ENCODE peak calls at places on chromosomes 6 and 20, in five cellular contexts. B is neuronal stem cell, G is H9, N is H1, U is trophoblast cell. Q is an unnamed sample.

GRCh38 chr6:111691345-111692225 is 85.9 kb upstream of the TRAF3IP2 start:
- DNase-seq in B (no peak), N (no peak), G (no peak), U (no peak), Q (peak)

GRCh38 chr6:126337323-126337722 is 2.6 kb upstream of the CENPW start:
- DNase-seq in U (peak), N (no peak), G (no peak), B (no peak), Q (peak)

GRCh38 chr20:17438436-17439039 is 92.6 kb downstream of the BFSP1 start:
- DNase-seq in G (peak), U (no peak), N (no peak), B (no peak), Q (no peak)

GRCh38 chr6:40251609-40252008 is 317.3 kb upstream of the MOCS1 start:
- DNase-seq in B (no peak), U (no peak), G (no peak), N (no peak), Q (no peak)

GRCh38 chr6:120363429-120363828 is 970.9 kb downstream of the TBC1D32 start:
- DNase-seq in B (no peak), U (no peak), G (peak), N (peak), Q (no peak)

GRCh38 chr6:138285800-138286199 is 67.5 kb upstream of the PBOV1 start:
- DNase-seq in G (no peak), N (no peak), B (no peak), U (peak), Q (no peak)

GRCh38 chr6:22756365-22756764 is 187.0 kb downstream of the HDGFL1 start:
- DNase-seq in U (no peak), B (no peak), G (no peak), N (no peak), Q (peak)

GRCh38 chr6:116144590-116144989 is 18.7 kb upstream of the COL10A1 start:
- DNase-seq in N (no peak), G (no peak), U (no peak), B (no peak), Q (peak)

GRCh38 chr6:42224222-42225042 is 6.8 kb upstream of the MRPS10 start:
- DNase-seq in U (peak), B (no peak), N (no peak), G (no peak), Q (peak)

GRCh38 chr6:56594699-56595098 is 48.0 kb downstream of the DST start:
- DNase-seq in B (no peak), N (no peak), G (no peak), U (no peak), Q (no peak)

GRCh38 chr6:149439626-149440025 is 39.6 kb downstream of the SUMO4 start:
- DNase-seq in U (no peak), G (no peak), N (no peak), B (no peak), Q (no peak)

GRCh38 chr20:39849664-39850063 is 839.4 kb downstream of the MAFB start:
- DNase-seq in B (no peak), U (no peak), G (no peak), N (no peak), Q (peak)

GRCh38 chr6:33427585-33428218 is 7.8 kb downstream of the SYNGAP1 start:
- DNase-seq in U (peak), G (peak), N (no peak), B (no peak), Q (peak)

GRCh38 chr6:106525111-106525884 is 104.0 kb downstream of the RTN4IP1 start:
- DNase-seq in G (no peak), U (no peak), N (no peak), B (no peak), Q (no peak)

GRCh38 chr20:61118429-61119224 is 133.4 kb upstream of the CDH4 start:
- DNase-seq in U (no peak), N (no peak), G (no peak), B (no peak), Q (peak)

GRCh38 chr20:62620624-62621023 is 21.7 kb upstream of the SLCO4A1 start:
- DNase-seq in G (no peak), U (no peak), B (no peak), N (no peak), Q (no peak)

GRCh38 chr20:38452880-38453624 is 17.9 kb upstream of the SNHG17 start:
- DNase-seq in G (no peak), N (no peak), U (peak), B (no peak), Q (peak)

GRCh38 chr6:170052991-170053821 is 237.7 kb downstream of the DLL1 start:
- DNase-seq in U (no peak), G (no peak), N (no peak), B (no peak), Q (no peak)

GRCh38 chr6:88982720-88983119 is 19.3 kb upstream of the RNGTT start:
- DNase-seq in G (no peak), N (no peak), U (peak), B (peak), Q (peak)

GRCh38 chr6:9197726-9198125 is 762.4 kb upstream of the SLC35B3 start:
- DNase-seq in N (no peak), G (no peak), U (no peak), B (no peak), Q (no peak)

GRCh38 chr6:151387175-151387574 is 4.2 kb downstream of the ZBTB2 start:
- DNase-seq in B (no peak), G (no peak), U (no peak), N (no peak), Q (no peak)

GRCh38 chr6:30947231-30947630 is 6.5 kb downstream of the MUCL3 start:
- DNase-seq in B (no peak), U (no peak), N (no peak), G (no peak), Q (no peak)

GRCh38 chr6:109793793-109794192 is 102.7 kb downstream of the FIG4 start:
- DNase-seq in B (no peak), G (no peak), N (no peak), U (peak), Q (peak)

GRCh38 chr20:63696311-63696627 is 183 bp upstream of the TNFRSF6B start:
- DNase-seq in U (no peak), B (no peak), G (peak), N (peak), Q (no peak)

GRCh38 chr6:134424131-134424794 is 106.4 kb upstream of the SGK1 start:
- DNase-seq in G (no peak), N (no peak), B (no peak), U (peak), Q (no peak)

GRCh38 chr20:62315773-62316172 is 13.0 kb downstream of the ADRM1 start:
- DNase-seq in B (no peak), U (no peak), G (no peak), N (no peak), Q (no peak)

GRCh38 chr6:31528307-31528777 is 420 bp upstream of the MCCD1 start:
- DNase-seq in N (no peak), G (no peak), U (no peak), B (no peak), Q (no peak)

GRCh38 chr20:29296256-29297230 is 1960.9 kb upstream of the DEFB115 start:
- DNase-seq in B (no peak), G (no peak), N (no peak), U (no peak), Q (no peak)

GRCh38 chr20:46746972-46747371 is 37.5 kb downstream of the SLC2A10 start:
- DNase-seq in G (no peak), U (peak), B (no peak), N (no peak), Q (no peak)
- H2BK12ac ChIP-seq in G (no peak), U (no peak), B (no peak), N (no peak), Q (no peak)

DNA sequence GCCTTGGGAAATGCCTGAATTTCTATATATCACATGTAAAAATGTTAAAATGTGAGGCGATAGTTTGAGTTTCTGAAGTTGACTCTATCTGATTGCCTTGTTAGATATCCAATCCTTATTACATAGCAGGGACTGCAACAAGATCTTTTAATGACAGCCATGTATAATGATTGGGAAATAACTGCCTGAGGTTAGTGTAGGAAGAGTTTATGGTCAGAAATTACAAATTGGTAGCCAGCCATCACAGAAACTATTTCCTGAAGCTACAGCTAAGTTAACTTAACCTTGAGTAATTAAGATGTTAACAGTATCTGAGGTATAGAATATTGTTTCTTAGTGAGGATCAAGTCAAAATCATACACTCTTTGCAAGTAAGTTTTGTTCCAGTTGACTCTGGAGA is 41.0 kb downstream of the AKIRIN2 start:
- DNase-seq in G (no peak), B (no peak), U (no peak), N (no peak), Q (peak)
- H3K14ac ChIP-seq in G (no peak), B (no peak), U (no peak), N (no peak), Q (no peak)

GRCh38 chr20:1857403-1857941 is 37.7 kb upstream of the SIRPA start:
- DNase-seq in B (no peak), G (no peak), N (no peak), U (no peak), Q (no peak)
- H3K18ac ChIP-seq in B (no peak), G (no peak), N (no peak), U (no peak), Q (no peak)

GRCh38 chr20:23086931-23087411 is 847 bp upstream of the CD93 start:
- DNase-seq in U (peak), B (no peak), G (no peak), N (no peak), Q (no peak)
- H2BK12ac ChIP-seq in U (no peak), B (no peak), G (no peak), N (no peak), Q (no peak)